ENCODE peak calls at places on chromosomes 13 and 19, in ten cellular contexts. B is SJSA1, D is BJ, Y is GM23248, M is cardiac fibroblast, U is epithelial cell of proximal tubule, F is heart right ventricle, L is transverse colon, A is K562, H is IMR-90. G is an unnamed sample.

GRCh38 chr19:1401138-1401888 is at the start of gene GAMT:
- DNase-seq in A (peak; percentile 77), H (no peak), L (peak; percentile 52), D (no peak), M (no peak), U (no peak), B (no peak), Y (peak; percentile 72), F (peak; percentile 68), G (no peak)

GRCh38 chr13:98476106-98476505 is 100.8 kb downstream of the STK24 start:
- DNase-seq in B (no peak), F (no peak), U (no peak), A (no peak), Y (no peak), M (peak; percentile 7), H (no peak), D (no peak), L (no peak), G (no peak)

GRCh38 chr19:13155472-13156284 is 5.5 kb downstream of the IER2 start:
- DNase-seq in M (peak; percentile 85), D (no peak), H (peak; percentile 76), A (peak; percentile 88), U (no peak), L (peak; percentile 88), Y (peak; percentile 85), B (no peak), F (peak; percentile 86), G (peak; percentile 69)

GRCh38 chr13:110801044-110801443 is 87.5 kb downstream of the ING1 start:
- DNase-seq in U (no peak), Y (no peak), H (no peak), M (no peak), A (no peak), L (no peak), B (peak; percentile 77), F (no peak), D (no peak), G (no peak)

GRCh38 chr19:50178859-50179537 is 15.9 kb upstream of the IZUMO2 start:
- DNase-seq in D (no peak), F (no peak), M (peak; percentile 7), U (peak; percentile 26), Y (no peak), H (no peak), B (no peak), L (no peak), A (no peak), G (peak; percentile 54)

GRCh38 chr13:39306639-39307589 is 268.7 kb downstream of the NHLRC3 start:
- DNase-seq in M (no peak), A (no peak), D (no peak), L (no peak), B (no peak), Y (no peak), F (no peak), U (no peak), H (no peak), G (no peak)

GRCh38 chr13:98524391-98524790 is 52.5 kb downstream of the STK24 start:
- DNase-seq in F (no peak), Y (no peak), D (no peak), U (no peak), A (no peak), L (no peak), B (no peak), M (no peak), H (no peak), G (no peak)

GRCh38 chr19:50486823-50487515 is 10.3 kb upstream of the GARIN5A start:
- DNase-seq in H (peak; percentile 19), A (peak; percentile 81), L (no peak), F (no peak), Y (peak; percentile 43), D (no peak), U (no peak), B (no peak), M (peak; percentile 66), G (no peak)

GRCh38 chr13:110113284-110113764 is 193.6 kb downstream of the COL4A1 start:
- DNase-seq in F (no peak), D (no peak), Y (peak; percentile 91), M (peak; percentile 83), L (no peak), B (peak; percentile 61), A (no peak), U (no peak), H (peak; percentile 80), G (no peak)

DNA sequence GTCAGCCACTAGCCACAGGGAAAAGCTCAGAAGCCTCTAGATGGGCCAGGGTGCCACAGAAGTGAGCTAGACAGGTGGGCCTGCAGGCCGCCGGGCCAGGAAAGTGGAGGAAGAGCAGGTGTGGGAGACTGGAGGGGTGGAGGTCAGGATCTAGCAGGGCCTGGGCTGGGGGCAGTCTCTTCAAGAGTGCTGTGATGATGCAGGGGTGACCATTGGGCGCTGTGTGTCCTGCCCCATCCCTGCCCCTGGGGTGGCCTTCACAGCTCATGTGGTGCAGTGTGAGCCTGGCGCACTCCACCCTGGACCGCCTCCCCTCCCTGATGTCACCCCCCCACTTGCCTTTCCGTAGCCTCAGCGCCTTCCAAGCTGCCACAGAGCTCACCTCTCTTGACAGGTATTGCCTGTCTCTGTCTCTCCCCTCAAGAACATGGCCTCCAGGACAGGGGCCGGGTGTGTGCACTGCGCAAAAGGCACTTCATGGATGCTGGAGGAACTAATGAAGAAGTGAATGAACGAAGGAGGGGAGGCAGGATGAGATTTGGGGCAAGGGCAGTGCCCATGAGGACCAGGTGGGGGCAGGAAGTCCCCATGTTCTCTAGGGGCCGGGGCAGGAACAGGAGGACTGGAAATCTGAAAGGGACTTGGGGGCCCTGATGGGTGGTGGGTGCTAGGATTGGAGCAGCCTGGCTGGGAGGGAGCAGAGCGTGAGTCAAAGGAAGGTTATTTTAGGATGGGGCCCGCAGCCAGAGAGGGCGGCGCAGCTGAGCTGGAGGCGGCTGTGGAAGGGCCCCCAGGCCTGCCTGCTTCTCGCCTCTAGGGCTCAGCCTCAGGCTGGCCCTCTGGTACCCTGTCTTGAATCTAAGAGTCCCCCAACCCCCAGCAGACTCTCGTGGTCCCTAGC is 6.6 kb downstream of the SSBP4 start:
- DNase-seq in Y (peak; percentile 93), B (no peak), F (peak; percentile 75), M (peak; percentile 74), L (peak; percentile 55), D (no peak), U (no peak), A (peak; percentile 45), H (peak; percentile 62), G (no peak)
- H3K4me3 ChIP-seq in Y (no peak overlapping the region), B (no peak overlapping the region), F (no peak overlapping the region), M (no peak overlapping the region), L (no peak overlapping the region), D (no peak overlapping the region), U (no peak overlapping the region), A (no peak overlapping the region), H (no peak overlapping the region), G (no peak overlapping the region)

DNA sequence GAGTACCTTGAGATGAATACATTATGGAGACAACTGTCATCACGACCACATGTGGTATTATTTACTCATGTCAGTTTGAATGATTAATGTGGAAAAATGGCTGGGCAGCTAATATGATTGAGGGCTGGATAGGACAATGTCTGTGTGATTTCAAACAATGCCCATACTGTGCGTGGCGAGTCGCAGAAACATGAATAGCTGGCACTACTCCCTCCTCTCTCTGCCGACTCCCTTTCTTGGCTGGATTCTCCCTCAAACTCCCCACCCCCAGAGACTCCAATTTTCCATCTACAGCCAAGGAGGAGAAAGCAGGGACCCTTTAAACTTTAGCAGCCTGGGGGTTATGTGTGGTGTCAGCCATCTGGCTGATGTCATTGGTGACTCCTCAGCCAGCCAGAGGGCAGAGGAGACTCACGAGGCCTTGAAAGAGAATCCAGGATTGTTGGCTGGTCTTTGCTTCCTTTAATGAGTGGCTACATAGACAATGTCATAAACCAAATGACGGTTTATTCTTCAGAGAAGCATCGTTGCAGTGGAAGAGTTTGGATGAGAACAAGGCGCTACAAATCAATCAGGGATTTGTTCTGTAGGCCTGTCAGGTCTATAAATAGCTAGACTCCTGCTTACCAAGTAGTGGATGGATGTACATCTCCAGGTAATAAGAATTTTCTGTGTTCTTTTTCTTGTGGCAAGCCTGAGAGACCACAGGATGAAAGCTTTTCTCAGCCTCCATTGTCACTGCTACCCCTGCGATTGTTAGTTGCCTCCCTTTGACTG is 165.6 kb downstream of the DLEU7 start:
- DNase-seq in F (no peak), D (no peak), M (peak; percentile 60), U (no peak), B (no peak), L (no peak), H (peak; percentile 11), A (no peak), Y (peak; percentile 80), G (no peak)
- H3K4me3 ChIP-seq in F (no peak overlapping the region), D (no peak overlapping the region), M (no peak overlapping the region), U (no peak overlapping the region), B (no peak overlapping the region), L (no peak overlapping the region), H (no peak overlapping the region), A (no peak overlapping the region), Y (peak overlapping the region; percentile 28), G (no peak overlapping the region)

DNA sequence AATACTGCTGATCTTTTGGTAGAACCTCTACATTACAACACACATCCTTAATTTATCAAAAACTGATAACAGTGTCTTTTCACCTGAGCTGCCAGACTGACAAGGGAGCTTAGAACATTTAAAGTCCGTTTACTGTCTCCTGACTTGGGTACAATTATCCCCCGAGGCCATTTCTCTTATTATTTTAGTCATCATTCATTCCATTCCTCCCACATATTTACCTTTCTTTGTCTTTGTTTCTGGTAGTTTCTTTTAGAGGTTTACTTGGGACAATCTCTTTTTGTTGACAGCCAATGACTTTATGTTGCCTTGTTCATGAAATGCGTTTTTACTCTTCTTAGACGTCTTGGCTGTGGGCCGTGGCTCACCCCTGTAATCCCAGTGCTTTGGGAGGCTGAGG is 186.9 kb downstream of the PCCA start:
- DNase-seq in F (no peak), H (no peak), Y (peak; percentile 10), A (no peak), L (no peak), M (no peak), B (peak; percentile 65), D (no peak), U (no peak), G (no peak)
- H3K4me3 ChIP-seq in F (no peak overlapping the region), H (no peak overlapping the region), Y (no peak overlapping the region), A (no peak overlapping the region), L (no peak overlapping the region), M (no peak overlapping the region), B (no peak overlapping the region), D (no peak overlapping the region), U (no peak overlapping the region), G (no peak overlapping the region)

GRCh38 chr13:51221674-51222509 is at the start of gene FAM124A:
- DNase-seq in F (peak; percentile 66), D (no peak), Y (peak; percentile 75), B (no peak), M (no peak), L (peak; percentile 53), U (no peak), A (peak; percentile 29), H (peak; percentile 4), G (no peak)

GRCh38 chr13:51221108-51221507 is 1.1 kb upstream of the FAM124A start:
- DNase-seq in D (no peak), M (no peak), B (no peak), U (no peak), A (no peak), H (no peak), F (no peak), Y (no peak), L (no peak), G (no peak)

GRCh38 chr13:51225034-51225433 is 2.8 kb downstream of the FAM124A start:
- DNase-seq in H (no peak), D (no peak), B (no peak), A (no peak), U (no peak), F (no peak), Y (peak; percentile 29), M (peak; percentile 41), L (no peak), G (no peak)

GRCh38 chr13:51222510-51223283 is 499 bp downstream of the FAM124A start:
- DNase-seq in Y (peak; percentile 23), B (no peak), D (no peak), U (no peak), F (no peak), H (no peak), M (no peak), A (no peak), L (no peak), G (no peak)

GRCh38 chr13:51223284-51224270 is 1.4 kb downstream of the FAM124A start:
- DNase-seq in L (no peak), M (no peak), B (no peak), Y (no peak), H (no peak), A (no peak), U (no peak), F (no peak), D (no peak), G (no peak)
- H3K4me3 ChIP-seq in L (peak overlapping the region; percentile 66), M (no peak overlapping the region), B (no peak overlapping the region), Y (no peak overlapping the region), H (no peak overlapping the region), A (no peak overlapping the region), U (peak overlapping the region; percentile 52), F (peak overlapping the region; percentile 97), D (no peak overlapping the region), G (peak overlapping the region; percentile 91)